ENCODE peak calls at places on chromosomes 11 and 22, in six cellular contexts. One of them, this sample, is unnamed. For H3K4me1, the result is how much of the 10 kb centered on the place peaks cover.

GRCh38 chr11:47391077-47391583 is 12.8 kb upstream of the SPI1 start:
- DNase-seq in A549: no peak
- DNase-seq in GM23248: no peak
- DNase-seq in pancreas: no peak
- DNase-seq in kidney: peak
- DNase-seq in GM12878: no peak
- DNase-seq in this sample: no peak

GRCh38 chr11:15179167-15179566 is 64.4 kb downstream of the INSC start:
- DNase-seq in A549: no peak
- DNase-seq in GM23248: peak
- DNase-seq in pancreas: no peak
- DNase-seq in kidney: no peak
- DNase-seq in GM12878: no peak
- DNase-seq in this sample: no peak

GRCh38 chr22:49153921-49154320 is 673.8 kb downstream of the BRD1 start:
- DNase-seq in A549: no peak
- DNase-seq in GM23248: no peak
- DNase-seq in pancreas: no peak
- DNase-seq in kidney: peak
- DNase-seq in GM12878: no peak
- DNase-seq in this sample: no peak

GRCh38 chr11:14380947-14381555 is 22.1 kb upstream of the RRAS2 start:
- DNase-seq in A549: peak
- DNase-seq in GM23248: peak
- DNase-seq in pancreas: peak
- DNase-seq in kidney: peak
- DNase-seq in GM12878: no peak
- DNase-seq in this sample: peak

GRCh38 chr11:61549662-61550568 is 31.0 kb downstream of the SYT7 start:
- DNase-seq in A549: no peak
- DNase-seq in GM23248: no peak
- DNase-seq in pancreas: no peak
- DNase-seq in kidney: no peak
- DNase-seq in GM12878: no peak
- DNase-seq in this sample: no peak

GRCh38 chr11:115552151-115552550 is 47.9 kb upstream of the CADM1 start:
- DNase-seq in A549: no peak
- DNase-seq in GM23248: no peak
- DNase-seq in pancreas: no peak
- DNase-seq in kidney: no peak
- DNase-seq in GM12878: no peak
- DNase-seq in this sample: peak

GRCh38 chr11:508956-509355 is 1.9 kb upstream of the RNH1 start:
- DNase-seq in A549: no peak
- DNase-seq in GM23248: no peak
- DNase-seq in pancreas: no peak
- DNase-seq in kidney: no peak
- DNase-seq in GM12878: no peak
- DNase-seq in this sample: no peak

GRCh38 chr11:47104337-47104950 is 72.2 kb downstream of the ARFGAP2 start:
- DNase-seq in A549: no peak
- DNase-seq in GM23248: peak
- DNase-seq in pancreas: no peak
- DNase-seq in kidney: no peak
- DNase-seq in GM12878: no peak
- DNase-seq in this sample: no peak

GRCh38 chr11:70885721-70886305 is 366.6 kb downstream of the SHANK2 start:
- DNase-seq in A549: no peak
- DNase-seq in GM23248: peak
- DNase-seq in pancreas: no peak
- DNase-seq in kidney: peak
- DNase-seq in GM12878: no peak
- DNase-seq in this sample: no peak

GRCh38 chr11:134864233-134864967 is 452.4 kb upstream of the B3GAT1 start:
- DNase-seq in A549: no peak
- DNase-seq in GM23248: no peak
- DNase-seq in pancreas: no peak
- DNase-seq in kidney: no peak
- DNase-seq in GM12878: no peak
- DNase-seq in this sample: no peak

GRCh38 chr11:32584921-32585320 is 1.3 kb downstream of the EIF3M start:
- DNase-seq in A549: no peak
- DNase-seq in GM23248: peak
- DNase-seq in pancreas: no peak
- DNase-seq in kidney: no peak
- DNase-seq in GM12878: no peak
- DNase-seq in this sample: no peak

GRCh38 chr22:39686178-39686620 is 115.6 kb downstream of the CACNA1I start:
- DNase-seq in A549: no peak
- DNase-seq in GM23248: no peak
- DNase-seq in pancreas: no peak
- DNase-seq in kidney: no peak
- DNase-seq in GM12878: no peak
- DNase-seq in this sample: no peak

GRCh38 chr22:38505595-38506117 is 455 bp downstream of the DDX17 start:
- DNase-seq in A549: peak
- DNase-seq in GM23248: peak
- DNase-seq in pancreas: peak
- DNase-seq in kidney: peak
- DNase-seq in GM12878: no peak
- DNase-seq in this sample: peak

GRCh38 chr11:45724145-45724544 is 58.7 kb upstream of the CHST1 start:
- DNase-seq in A549: no peak
- DNase-seq in GM23248: no peak
- DNase-seq in pancreas: no peak
- DNase-seq in kidney: no peak
- DNase-seq in GM12878: no peak
- DNase-seq in this sample: no peak

GRCh38 chr22:37088108-37088605 is 21.4 kb downstream of the TMPRSS6 start:
- DNase-seq in A549: peak
- DNase-seq in GM23248: peak
- DNase-seq in pancreas: no peak
- DNase-seq in kidney: no peak
- DNase-seq in GM12878: no peak
- DNase-seq in this sample: no peak

DNA sequence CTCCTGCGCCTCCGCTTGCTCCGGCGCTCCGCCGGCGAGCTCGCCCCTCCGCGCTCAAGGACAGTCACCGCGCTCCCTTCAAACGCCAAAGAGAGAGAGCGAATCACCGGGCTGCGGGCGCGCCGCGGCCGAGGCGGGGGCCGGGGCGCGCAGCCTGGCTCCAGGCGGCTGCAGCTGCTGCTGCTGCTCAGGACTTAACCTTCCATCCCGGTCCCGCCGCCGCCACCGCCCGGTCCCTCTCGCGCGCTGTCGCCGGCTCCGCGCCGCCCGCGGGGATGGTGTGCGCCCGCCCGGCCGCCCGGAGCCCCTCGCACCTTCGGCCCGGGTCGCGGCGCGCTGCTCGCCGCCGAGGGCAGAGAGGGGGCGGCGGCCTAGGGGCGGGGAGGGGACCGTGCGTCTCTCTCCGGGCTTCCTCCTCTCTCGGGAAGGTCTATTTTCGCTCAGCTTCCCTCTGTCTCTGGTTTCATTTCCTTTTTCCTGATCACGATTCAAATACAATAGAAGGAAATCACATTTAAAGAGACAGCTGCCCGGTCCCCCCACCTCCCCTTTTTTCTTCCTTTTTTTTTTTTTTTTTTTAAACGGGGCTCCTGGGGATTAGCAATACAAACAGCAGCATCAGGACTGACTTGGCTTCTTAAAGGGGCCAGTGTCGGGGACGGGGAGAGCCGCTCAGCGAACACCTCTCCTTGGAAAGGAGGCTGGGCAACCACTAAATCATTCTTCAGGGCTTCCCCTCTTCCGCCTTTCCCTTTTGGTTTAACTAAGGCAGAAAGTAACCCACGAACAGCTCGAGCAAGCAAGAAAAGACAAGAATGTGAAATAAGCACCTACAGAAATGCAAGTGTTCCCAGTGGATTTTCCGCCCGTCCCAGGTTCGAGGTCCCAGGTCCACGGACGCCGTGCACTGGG is 22.1 kb downstream of the LMO2 start:
- DNase-seq in A549: no peak
- DNase-seq in GM23248: peak
- DNase-seq in pancreas: peak
- DNase-seq in kidney: peak
- DNase-seq in GM12878: no peak
- DNase-seq in this sample: peak
- H3K27ac ChIP-seq in A549: peak
- H3K27ac ChIP-seq in GM23248: no peak
- H3K27ac ChIP-seq in pancreas: peak
- H3K27ac ChIP-seq in kidney: peak
- H3K27ac ChIP-seq in GM12878: no peak
- H3K27ac ChIP-seq in this sample: peak

GRCh38 chr11:2791139-2791520 is 91.3 kb upstream of the KCNQ1OT1 start:
- DNase-seq in A549: no peak
- DNase-seq in GM23248: no peak
- DNase-seq in pancreas: peak
- DNase-seq in kidney: peak
- DNase-seq in GM12878: no peak
- DNase-seq in this sample: peak

GRCh38 chr11:2794419-2794795 is 91.2 kb downstream of the CDKN1C start:
- DNase-seq in A549: no peak
- DNase-seq in GM23248: no peak
- DNase-seq in pancreas: peak
- DNase-seq in kidney: peak
- DNase-seq in GM12878: no peak
- DNase-seq in this sample: peak

GRCh38 chr11:2793781-2794418 is 91.7 kb downstream of the CDKN1C start:
- DNase-seq in A549: no peak
- DNase-seq in GM23248: no peak
- DNase-seq in pancreas: peak
- DNase-seq in kidney: peak
- DNase-seq in GM12878: no peak
- DNase-seq in this sample: peak

GRCh38 chr11:2791521-2792375 is 92.0 kb upstream of the KCNQ1OT1 start:
- DNase-seq in A549: no peak
- DNase-seq in GM23248: no peak
- DNase-seq in pancreas: peak
- DNase-seq in kidney: peak
- DNase-seq in GM12878: no peak
- DNase-seq in this sample: peak

GRCh38 chr11:2792376-2793250 is 92.8 kb upstream of the KCNQ1OT1 start:
- DNase-seq in A549: no peak
- DNase-seq in GM23248: no peak
- DNase-seq in pancreas: peak
- DNase-seq in kidney: peak
- DNase-seq in GM12878: no peak
- DNase-seq in this sample: peak
- H3K4me3 ChIP-seq in A549: no peak
- H3K4me3 ChIP-seq in GM23248: no peak
- H3K4me3 ChIP-seq in pancreas: no peak
- H3K4me3 ChIP-seq in kidney: peak
- H3K4me3 ChIP-seq in GM12878: no peak
- H3K4me3 ChIP-seq in this sample: no peak

GRCh38 chr11:87726511-87726910 is 448.7 kb downstream of the RAB38 start:
- DNase-seq in A549: no peak
- DNase-seq in GM23248: no peak
- DNase-seq in pancreas: no peak
- DNase-seq in kidney: no peak
- DNase-seq in GM12878: no peak
- DNase-seq in this sample: no peak
- H3K4me1 ChIP-seq in A549: under half
- H3K4me1 ChIP-seq in GM23248: under half
- H3K4me1 ChIP-seq in pancreas: under half
- H3K4me1 ChIP-seq in kidney: under half
- H3K4me1 ChIP-seq in GM12878: under half
- H3K4me1 ChIP-seq in this sample: under half

DNA sequence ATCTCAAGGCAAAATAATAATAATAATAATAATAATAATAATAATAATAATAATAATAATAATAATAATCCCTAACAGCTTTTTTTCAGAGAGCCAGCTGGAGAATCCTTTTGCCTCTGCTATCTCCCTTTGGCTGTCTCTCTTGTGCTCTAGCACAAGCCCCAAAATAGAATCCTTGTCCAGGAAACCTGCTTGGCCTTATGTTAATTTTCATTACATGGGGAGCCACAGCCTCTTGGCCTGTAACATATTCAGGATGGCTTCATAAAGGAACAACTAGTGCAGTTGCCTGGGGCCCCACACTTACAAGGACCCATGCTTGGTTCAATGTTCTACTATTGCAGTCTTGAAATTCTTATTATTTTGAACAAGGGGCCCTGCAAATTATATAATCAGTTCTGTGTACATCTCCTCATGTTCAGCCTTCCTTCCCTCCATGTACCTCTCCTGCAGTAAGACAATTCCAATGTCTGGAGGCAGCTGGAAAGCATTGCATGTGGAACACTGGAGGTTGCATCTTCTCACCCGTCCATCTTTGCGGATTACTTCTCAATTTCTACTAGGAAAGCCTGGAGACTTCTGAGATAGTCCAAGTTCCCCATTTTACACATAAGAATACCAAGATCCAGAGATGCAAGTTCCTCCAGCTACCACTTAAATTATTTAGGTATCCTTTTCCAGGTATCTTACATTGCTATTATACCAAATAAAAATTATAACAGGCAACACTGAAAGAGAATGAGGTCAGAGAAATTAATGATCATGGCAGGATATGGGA is 37.8 kb upstream of the SORL1 start:
- DNase-seq in A549: no peak
- DNase-seq in GM23248: no peak
- DNase-seq in pancreas: no peak
- DNase-seq in kidney: no peak
- DNase-seq in GM12878: no peak
- DNase-seq in this sample: no peak
- H3K27ac ChIP-seq in A549: no peak
- H3K27ac ChIP-seq in GM23248: no peak
- H3K27ac ChIP-seq in pancreas: no peak
- H3K27ac ChIP-seq in kidney: no peak
- H3K27ac ChIP-seq in GM12878: no peak
- H3K27ac ChIP-seq in this sample: no peak

GRCh38 chr11:114064216-114064615 is 4.7 kb downstream of the ZBTB16 start:
- DNase-seq in A549: no peak
- DNase-seq in GM23248: no peak
- DNase-seq in pancreas: no peak
- DNase-seq in kidney: no peak
- DNase-seq in GM12878: no peak
- DNase-seq in this sample: no peak
- H3K4me3 ChIP-seq in A549: no peak
- H3K4me3 ChIP-seq in GM23248: no peak
- H3K4me3 ChIP-seq in pancreas: no peak
- H3K4me3 ChIP-seq in kidney: peak
- H3K4me3 ChIP-seq in GM12878: no peak
- H3K4me3 ChIP-seq in this sample: no peak